ENCODE peak calls at places on chromosomes 1 and 21, in seven cellular contexts. One of them, this sample, is unnamed.

GRCh38 chr1:13505020-13505419 is 8.8 kb downstream of the LRRC38 start:
- DNase-seq in uterus: no peak
- DNase-seq in NB4: no peak
- DNase-seq in BJ: no peak
- DNase-seq in tibial artery: no peak
- DNase-seq in astrocyte: no peak
- DNase-seq in upper lobe of right lung: no peak
- DNase-seq in this sample: no peak

GRCh38 chr1:97145321-97145956 is 423.9 kb downstream of the PTBP2 start:
- DNase-seq in uterus: no peak
- DNase-seq in upper lobe of right lung: no peak
- DNase-seq in tibial artery: no peak
- DNase-seq in NB4: no peak
- DNase-seq in BJ: peak; percentile 76
- DNase-seq in astrocyte: peak; percentile 99
- DNase-seq in this sample: peak; percentile 71

GRCh38 chr1:55519937-55520683 is 304.9 kb upstream of the USP24 start:
- DNase-seq in tibial artery: no peak
- DNase-seq in uterus: no peak
- DNase-seq in BJ: no peak
- DNase-seq in NB4: no peak
- DNase-seq in astrocyte: no peak
- DNase-seq in upper lobe of right lung: no peak
- DNase-seq in this sample: no peak

GRCh38 chr1:1760345-1760650 is 18.0 kb downstream of the NADK start:
- DNase-seq in tibial artery: no peak
- DNase-seq in BJ: no peak
- DNase-seq in astrocyte: no peak
- DNase-seq in upper lobe of right lung: no peak
- DNase-seq in uterus: no peak
- DNase-seq in NB4: no peak
- DNase-seq in this sample: no peak

GRCh38 chr1:167273027-167273800 is 52.5 kb downstream of the POU2F1 start:
- DNase-seq in NB4: peak; percentile 27
- DNase-seq in tibial artery: no peak
- DNase-seq in upper lobe of right lung: no peak
- DNase-seq in uterus: no peak
- DNase-seq in astrocyte: peak; percentile 54
- DNase-seq in BJ: no peak
- DNase-seq in this sample: peak; percentile 76

GRCh38 chr1:203593723-203594122 is 32.9 kb upstream of the ATP2B4 start:
- DNase-seq in BJ: no peak
- DNase-seq in upper lobe of right lung: no peak
- DNase-seq in NB4: peak; percentile 51
- DNase-seq in tibial artery: no peak
- DNase-seq in uterus: no peak
- DNase-seq in astrocyte: no peak
- DNase-seq in this sample: peak; percentile 52

GRCh38 chr1:36322786-36323635 is 434 bp downstream of the EVA1B start:
- DNase-seq in BJ: no peak
- DNase-seq in astrocyte: peak; percentile 30
- DNase-seq in uterus: peak; percentile 67
- DNase-seq in NB4: peak; percentile 76
- DNase-seq in upper lobe of right lung: no peak
- DNase-seq in tibial artery: peak; percentile 63
- DNase-seq in this sample: peak; percentile 67

GRCh38 chr1:20574686-20575543 is 14.0 kb upstream of the CDA start:
- DNase-seq in BJ: no peak
- DNase-seq in upper lobe of right lung: peak; percentile 89
- DNase-seq in NB4: peak; percentile 86
- DNase-seq in astrocyte: no peak
- DNase-seq in uterus: peak; percentile 74
- DNase-seq in tibial artery: peak; percentile 80
- DNase-seq in this sample: peak; percentile 86

GRCh38 chr1:228275435-228276342 is 67.8 kb downstream of the OBSCN start:
- DNase-seq in BJ: peak; percentile 37
- DNase-seq in uterus: peak; percentile 91
- DNase-seq in upper lobe of right lung: peak; percentile 91
- DNase-seq in NB4: peak; percentile 79
- DNase-seq in tibial artery: peak; percentile 92
- DNase-seq in astrocyte: peak; percentile 74
- DNase-seq in this sample: peak; percentile 84

GRCh38 chr1:234599617-234600417 is 10.2 kb downstream of the IRF2BP2 start:
- DNase-seq in NB4: peak; percentile 95
- DNase-seq in BJ: no peak
- DNase-seq in uterus: peak; percentile 87
- DNase-seq in astrocyte: peak; percentile 82
- DNase-seq in tibial artery: peak; percentile 83
- DNase-seq in upper lobe of right lung: peak; percentile 94
- DNase-seq in this sample: peak; percentile 87

GRCh38 chr1:220271706-220272046 is 577 bp downstream of the RAB3GAP2 start:
- DNase-seq in uterus: no peak
- DNase-seq in upper lobe of right lung: no peak
- DNase-seq in astrocyte: peak; percentile 21
- DNase-seq in NB4: peak; percentile 31
- DNase-seq in BJ: no peak
- DNase-seq in tibial artery: no peak
- DNase-seq in this sample: peak; percentile 30

DNA sequence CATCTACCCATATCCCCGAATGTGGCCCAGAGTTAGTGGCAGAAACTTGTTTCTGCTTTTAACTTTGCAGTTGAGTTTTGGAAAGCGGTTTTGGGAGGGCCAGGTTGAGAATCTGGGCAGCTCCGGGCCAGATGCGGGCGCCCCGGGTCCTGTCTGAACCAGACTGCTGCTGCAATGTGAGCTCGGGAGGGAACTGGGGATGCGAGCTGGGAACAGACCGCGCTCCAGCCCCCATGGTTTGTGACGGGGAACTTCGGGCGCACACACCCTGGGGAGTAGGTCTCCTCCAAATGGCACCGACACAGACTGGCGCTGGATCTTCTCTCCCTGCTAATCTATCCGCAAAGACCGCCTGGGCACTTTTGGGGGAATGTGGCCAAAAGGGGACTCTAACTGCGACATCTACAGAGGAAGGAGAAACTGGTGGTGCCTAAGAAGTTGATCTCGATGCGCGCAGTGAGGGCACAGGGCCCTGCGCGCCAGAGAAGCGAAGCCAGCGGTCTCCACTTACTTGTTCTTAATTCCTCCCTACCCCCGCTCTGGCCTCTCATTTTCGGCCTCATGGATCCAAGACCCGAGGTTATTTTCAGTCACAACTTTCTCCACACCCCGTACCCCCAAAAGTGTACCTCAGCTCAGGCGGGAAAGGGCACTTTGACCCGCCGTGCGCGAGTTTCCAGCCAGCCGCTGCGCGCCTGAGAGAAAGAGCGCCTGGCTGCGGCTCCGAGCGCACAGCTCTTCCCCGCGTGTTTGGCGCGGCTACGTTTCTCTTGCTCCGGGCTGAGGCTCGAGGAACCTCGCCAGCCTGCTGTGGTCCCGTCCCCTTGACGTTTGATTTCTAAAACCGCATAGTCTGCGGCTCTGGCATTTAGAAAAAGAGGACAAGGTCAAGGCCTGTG is 411.0 kb upstream of the ESRRG start:
- DNase-seq in uterus: no peak
- DNase-seq in upper lobe of right lung: no peak
- DNase-seq in BJ: no peak
- DNase-seq in astrocyte: peak; percentile 18
- DNase-seq in tibial artery: no peak
- DNase-seq in NB4: no peak
- DNase-seq in this sample: peak; percentile 6
- H3K4me3 ChIP-seq in uterus: no peak overlapping the region
- H3K4me3 ChIP-seq in upper lobe of right lung: peak overlapping the region; percentile 36
- H3K4me3 ChIP-seq in BJ: no peak overlapping the region
- H3K4me3 ChIP-seq in astrocyte: peak overlapping the region; percentile 57
- H3K4me3 ChIP-seq in tibial artery: peak overlapping the region; percentile 54
- H3K4me3 ChIP-seq in NB4: no peak overlapping the region
- H3K4me3 ChIP-seq in this sample: peak overlapping the region; percentile 5

GRCh38 chr1:76035053-76035452 is 39.5 kb upstream of the ST6GALNAC3 start:
- DNase-seq in astrocyte: no peak
- DNase-seq in upper lobe of right lung: no peak
- DNase-seq in uterus: no peak
- DNase-seq in tibial artery: no peak
- DNase-seq in BJ: no peak
- DNase-seq in NB4: no peak
- DNase-seq in this sample: peak; percentile 23
- TF ChIP-seq CTCF in astrocyte: no peak
- TF ChIP-seq CTCF in upper lobe of right lung: peak; percentile 37
- TF ChIP-seq CTCF in uterus: no peak
- TF ChIP-seq CTCF in tibial artery: no peak
- TF ChIP-seq CTCF in BJ: peak; percentile 27
- TF ChIP-seq CTCF in NB4: peak; percentile 19
- TF ChIP-seq CTCF in this sample: peak; percentile 41

GRCh38 chr21:26686278-26686677 is 113.2 kb upstream of the CYYR1 start:
- DNase-seq in upper lobe of right lung: no peak
- DNase-seq in BJ: no peak
- DNase-seq in uterus: no peak
- DNase-seq in tibial artery: no peak
- DNase-seq in astrocyte: no peak
- DNase-seq in NB4: peak; percentile 25
- DNase-seq in this sample: peak; percentile 21
- H3K4me3 ChIP-seq in upper lobe of right lung: no peak overlapping the region
- H3K4me3 ChIP-seq in BJ: no peak overlapping the region
- H3K4me3 ChIP-seq in uterus: no peak overlapping the region
- H3K4me3 ChIP-seq in tibial artery: no peak overlapping the region
- H3K4me3 ChIP-seq in astrocyte: no peak overlapping the region
- H3K4me3 ChIP-seq in NB4: no peak overlapping the region
- H3K4me3 ChIP-seq in this sample: no peak overlapping the region

DNA sequence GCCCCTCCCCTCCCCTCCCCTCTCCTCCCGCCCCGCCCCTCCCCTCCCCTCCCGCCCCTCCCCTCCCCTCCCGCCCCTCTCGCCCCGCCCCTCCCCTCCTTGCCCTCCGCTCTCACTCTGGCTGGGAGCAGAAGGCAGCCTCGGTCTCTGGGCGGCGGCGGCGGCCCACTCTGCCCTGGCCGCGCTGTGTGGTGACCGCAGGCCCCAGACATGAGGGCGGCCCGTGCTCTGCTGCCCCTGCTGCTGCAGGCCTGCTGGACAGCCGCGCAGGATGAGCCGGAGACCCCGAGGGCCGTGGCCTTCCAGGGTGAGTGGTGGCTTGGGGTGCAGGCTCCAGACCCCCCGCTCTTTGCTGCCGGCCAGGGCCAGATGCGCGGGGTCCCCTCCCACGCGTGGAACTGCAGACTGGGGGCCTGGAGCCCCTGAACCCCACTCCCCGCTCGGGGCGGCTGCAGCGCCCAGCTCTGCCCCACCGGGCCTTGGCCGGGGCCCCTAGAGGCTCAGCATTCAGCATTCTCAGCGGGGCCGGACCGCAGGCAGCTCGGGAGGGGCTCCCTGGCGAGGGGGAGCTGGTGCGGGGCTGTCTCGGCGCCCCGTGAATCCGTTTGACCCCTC is at the start of gene COL6A1:
- DNase-seq in uterus: peak; percentile 75
- DNase-seq in NB4: peak; percentile 49
- DNase-seq in astrocyte: peak; percentile 34
- DNase-seq in tibial artery: peak; percentile 72
- DNase-seq in upper lobe of right lung: peak; percentile 80
- DNase-seq in BJ: no peak
- DNase-seq in this sample: no peak
- TF ChIP-seq CTCF in uterus: no peak
- TF ChIP-seq CTCF in NB4: no peak
- TF ChIP-seq CTCF in astrocyte: no peak
- TF ChIP-seq CTCF in tibial artery: no peak
- TF ChIP-seq CTCF in upper lobe of right lung: no peak
- TF ChIP-seq CTCF in BJ: peak; percentile 2
- TF ChIP-seq CTCF in this sample: no peak

DNA sequence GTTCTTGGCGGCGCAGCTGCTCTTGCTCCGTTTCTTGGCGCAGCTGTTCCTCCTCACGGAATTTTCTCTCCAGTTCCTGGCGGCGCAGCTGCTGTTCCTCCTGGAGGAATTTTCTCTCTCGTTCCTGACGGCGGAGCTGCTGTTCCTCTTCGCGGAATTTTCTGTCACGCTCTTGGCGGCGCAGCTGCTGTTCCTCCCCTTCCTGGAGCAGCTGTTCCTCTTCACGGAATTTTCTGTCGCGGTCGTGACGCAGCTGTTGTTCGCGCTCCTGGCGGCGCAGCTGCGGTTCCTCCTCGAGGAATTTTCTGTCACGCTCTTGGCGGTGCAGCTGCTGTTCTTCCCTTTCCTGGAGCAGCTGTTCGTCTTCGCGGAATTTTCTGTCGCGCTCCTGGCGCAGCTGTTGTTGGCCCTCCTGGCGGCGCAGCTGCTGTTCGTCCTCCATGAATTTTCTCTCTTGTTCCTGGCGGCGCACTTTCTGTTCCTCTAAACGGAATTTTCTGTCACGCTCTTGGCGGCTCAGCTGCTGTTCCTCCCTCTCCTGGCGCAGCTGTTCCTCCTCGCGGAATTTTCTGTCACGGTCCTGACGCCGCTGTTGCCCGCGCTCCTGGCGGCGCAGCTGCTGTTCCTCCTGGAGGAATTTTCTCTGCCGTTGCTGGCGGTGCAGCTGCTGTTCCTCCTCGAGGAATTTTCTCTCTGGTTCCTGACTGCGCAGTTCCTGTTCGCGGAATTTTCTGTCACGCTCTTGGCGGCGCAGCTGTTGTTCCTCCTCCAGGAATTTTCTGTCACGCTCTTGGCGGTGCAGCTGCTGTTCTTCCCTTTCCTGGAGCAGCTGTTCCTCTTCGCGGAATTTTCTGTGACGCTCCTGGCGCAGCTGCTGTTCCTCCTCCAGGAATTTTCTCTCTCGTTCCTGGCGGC is 7.0 kb downstream of the TCHH start:
- DNase-seq in NB4: no peak
- DNase-seq in astrocyte: peak; percentile 48
- DNase-seq in upper lobe of right lung: peak; percentile 67
- DNase-seq in BJ: no peak
- DNase-seq in uterus: no peak
- DNase-seq in tibial artery: no peak
- DNase-seq in this sample: peak; percentile 69
- H3K4me3 ChIP-seq in NB4: no peak overlapping the region
- H3K4me3 ChIP-seq in astrocyte: peak overlapping the region; percentile 27
- H3K4me3 ChIP-seq in upper lobe of right lung: peak overlapping the region; percentile 30
- H3K4me3 ChIP-seq in BJ: peak overlapping the region; percentile 1
- H3K4me3 ChIP-seq in uterus: no peak overlapping the region
- H3K4me3 ChIP-seq in tibial artery: peak overlapping the region; percentile 24
- H3K4me3 ChIP-seq in this sample: peak overlapping the region; percentile 30

This sample was measured in fibroblast of pulmonary artery.